ENCODE peak calls at places on chromosomes 5 and 9, in six cellular contexts. I is CD8-positive, alpha-beta T cell; U is Panc1; H is psoas muscle; W is heart left ventricle; F is tibial nerve. T is an unnamed sample. For H3K4me1, the result is how much of the 10 kb centered on the place peaks cover.

GRCh38 chr9:16321461-16322119 is 548.9 kb downstream of the BNC2 start:
- DNase-seq in I (no peak), U (no peak), H (no peak), W (peak), F (no peak), T (no peak)

GRCh38 chr9:84823426-84824271 is 154.1 kb downstream of the NTRK2 start:
- DNase-seq in I (no peak), U (no peak), H (no peak), W (no peak), F (peak), T (no peak)

GRCh38 chr5:126812199-126812570 is 35.2 kb downstream of the LMNB1 start:
- DNase-seq in I (no peak), U (no peak), H (no peak), W (no peak), F (no peak), T (no peak)

GRCh38 chr5:40356248-40356647 is 323.5 kb upstream of the PTGER4 start:
- DNase-seq in I (no peak), U (no peak), H (no peak), W (no peak), F (no peak), T (no peak)

GRCh38 chr9:93082841-93083411 is 13.1 kb upstream of the CARD19 start:
- DNase-seq in I (no peak), U (no peak), H (no peak), W (no peak), F (no peak), T (no peak)

GRCh38 chr5:76583163-76584047 is 39.8 kb downstream of the F2RL2 start:
- DNase-seq in I (no peak), U (no peak), H (no peak), W (no peak), F (no peak), T (no peak)

GRCh38 chr9:35801328-35802128 is 10.1 kb downstream of the NPR2 start:
- DNase-seq in I (no peak), U (no peak), H (no peak), W (no peak), F (no peak), T (no peak)

GRCh38 chr5:76084496-76085285 is 1.5 kb downstream of the SV2C start:
- DNase-seq in I (peak), U (no peak), H (no peak), W (no peak), F (no peak), T (no peak)

GRCh38 chr5:141439411-141440141 is 9.3 kb downstream of the PCDHGA12 start:
- DNase-seq in I (no peak), U (no peak), H (no peak), W (peak), F (no peak), T (no peak)

GRCh38 chr5:145941677-145942130 is 5.3 kb downstream of the SH3RF2 start:
- DNase-seq in I (no peak), U (no peak), H (no peak), W (no peak), F (no peak), T (no peak)

GRCh38 chr9:134455951-134456739 is 129.9 kb downstream of the RXRA start:
- DNase-seq in I (peak), U (no peak), H (peak), W (peak), F (peak), T (no peak)

GRCh38 chr9:117825609-117826347 is 121.6 kb downstream of the TLR4 start:
- DNase-seq in I (peak), U (no peak), H (no peak), W (no peak), F (no peak), T (no peak)

GRCh38 chr5:110031402-110032140 is 341.8 kb downstream of the MAN2A1 start:
- DNase-seq in I (peak), U (no peak), H (no peak), W (no peak), F (no peak), T (no peak)

GRCh38 chr9:14993891-14994554 is 83.8 kb upstream of the FREM1 start:
- DNase-seq in I (no peak), U (no peak), H (no peak), W (no peak), F (no peak), T (no peak)

GRCh38 chr5:100667021-100667671 is 132.0 kb downstream of the FAM174A start:
- DNase-seq in I (no peak), U (no peak), H (no peak), W (no peak), F (peak), T (no peak)

GRCh38 chr5:144335561-144335960 is 164.9 kb downstream of the KCTD16 start:
- DNase-seq in I (no peak), U (no peak), H (no peak), W (no peak), F (no peak), T (no peak)

GRCh38 chr9:27572566-27572917 is 739 bp downstream of the C9orf72 start:
- DNase-seq in I (peak), U (no peak), H (no peak), W (peak), F (peak), T (no peak)

GRCh38 chr9:127278372-127278771 is 13.8 kb downstream of the GARNL3 start:
- DNase-seq in I (no peak), U (no peak), H (no peak), W (no peak), F (no peak), T (no peak)

GRCh38 chr5:546376-546908 is 22.2 kb upstream of the SLC9A3 start:
- DNase-seq in I (no peak), U (no peak), H (peak), W (peak), F (no peak), T (no peak)

GRCh38 chr5:107806705-107807104 is 136.0 kb upstream of the EFNA5 start:
- DNase-seq in I (no peak), U (peak), H (no peak), W (no peak), F (no peak), T (no peak)

DNA sequence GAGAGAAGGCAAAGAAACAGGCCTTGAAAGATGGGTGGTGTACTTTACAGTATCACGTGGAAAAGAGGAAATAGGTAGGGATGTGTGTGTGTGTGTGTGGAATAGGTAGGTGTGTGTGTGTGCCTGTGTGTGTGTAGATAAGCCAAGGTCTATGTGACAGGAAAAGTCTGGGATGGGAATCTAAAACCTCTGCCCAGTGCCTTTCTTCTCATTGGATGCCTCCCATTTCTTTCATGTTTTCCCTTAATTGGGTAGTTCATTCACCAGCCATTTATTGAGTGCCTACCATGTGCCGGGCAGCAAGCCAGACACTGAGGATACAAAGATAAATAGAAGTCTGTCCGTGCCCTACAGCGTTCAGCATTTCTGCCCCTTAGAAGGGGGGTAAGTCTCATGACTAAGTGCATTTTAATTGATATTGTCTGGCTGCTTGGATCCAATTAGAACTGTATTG is 1.0 kb downstream of the URM1 start:
- DNase-seq in I (no peak), U (no peak), H (no peak), W (no peak), F (no peak), T (no peak)
- H3K27ac ChIP-seq in I (no peak), U (peak), H (peak), W (no peak), F (no peak), T (peak)

GRCh38 chr9:108040783-108041182 is 551.2 kb upstream of the KLF4 start:
- DNase-seq in I (no peak), U (no peak), H (no peak), W (no peak), F (no peak), T (peak)

GRCh38 chr9:108039012-108039411 is 549.4 kb upstream of the KLF4 start:
- DNase-seq in I (no peak), U (no peak), H (no peak), W (no peak), F (no peak), T (no peak)

GRCh38 chr9:108043585-108043984 is 554.0 kb upstream of the KLF4 start:
- DNase-seq in I (no peak), U (no peak), H (no peak), W (no peak), F (no peak), T (no peak)

GRCh38 chr9:108039491-108039890 is 549.9 kb upstream of the KLF4 start:
- DNase-seq in I (no peak), U (no peak), H (no peak), W (no peak), F (no peak), T (no peak)

GRCh38 chr9:108041551-108041950 is 552.0 kb upstream of the KLF4 start:
- DNase-seq in I (no peak), U (no peak), H (no peak), W (no peak), F (no peak), T (no peak)
- H3K4me1 ChIP-seq in I (under half), U (under half), H (under half), W (under half), F (under half), T (under half)

GRCh38 chr5:180352976-180353225 is 235 bp downstream of the GFPT2 start:
- DNase-seq in I (no peak), U (no peak), H (no peak), W (no peak), F (no peak), T (no peak)

GRCh38 chr5:180353963-180354574 is 933 bp upstream of the GFPT2 start:
- DNase-seq in I (no peak), U (no peak), H (no peak), W (no peak), F (no peak), T (no peak)

GRCh38 chr5:180350711-180351110 is 2.4 kb downstream of the GFPT2 start:
- DNase-seq in I (no peak), U (no peak), H (peak), W (no peak), F (no peak), T (no peak)

GRCh38 chr5:180353226-180353962 is at the start of gene GFPT2:
- DNase-seq in I (peak), U (no peak), H (peak), W (peak), F (peak), T (peak)

DNA sequence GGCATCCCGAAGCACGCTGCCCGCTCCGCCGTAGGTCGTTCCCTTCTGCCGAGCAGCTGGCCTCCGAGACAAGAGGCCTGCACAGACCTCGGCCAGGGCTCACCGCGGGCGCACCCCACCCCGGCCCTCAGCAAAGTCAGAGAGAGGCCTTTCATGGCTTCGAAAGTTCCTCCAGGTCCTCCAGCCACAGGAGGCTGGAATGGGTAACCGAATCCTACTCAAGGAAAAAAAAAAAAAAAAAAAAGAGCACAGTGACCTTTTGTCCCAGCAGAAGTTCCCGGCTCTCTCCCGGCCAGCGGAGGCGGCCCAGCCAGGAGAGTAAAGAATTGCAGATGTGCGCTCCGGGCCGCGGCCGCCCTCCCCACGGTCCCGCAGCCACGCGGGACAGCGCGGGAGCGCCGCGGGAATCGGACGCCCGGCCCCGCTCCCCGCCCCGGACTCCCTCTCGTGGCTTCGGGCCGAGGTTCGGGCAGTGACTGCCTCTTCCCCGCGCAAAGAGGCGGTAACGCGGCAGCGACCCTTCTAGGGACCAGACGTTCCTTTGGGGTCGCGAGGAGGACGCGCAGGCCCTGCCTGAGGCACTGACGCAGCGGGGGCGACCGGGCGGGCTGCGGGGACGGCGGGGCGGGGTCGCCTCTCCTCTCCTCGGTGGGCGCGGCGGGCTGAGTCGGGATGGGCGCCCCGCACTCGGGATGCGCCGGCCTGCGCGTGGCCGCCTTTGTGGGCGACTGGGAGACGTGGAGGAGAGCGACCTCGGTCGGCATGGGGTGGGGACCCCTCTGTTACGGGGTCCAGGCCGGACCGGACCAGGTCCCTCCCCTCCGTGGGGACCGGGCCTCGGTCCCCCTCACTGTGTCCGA is 790 bp downstream of the GFPT2 start:
- DNase-seq in I (no peak), U (no peak), H (peak), W (no peak), F (peak), T (peak)
- TF ChIP-seq CTCF in I (no peak), U (no peak), H (no peak), W (peak), F (no peak), T (no peak)

DNA sequence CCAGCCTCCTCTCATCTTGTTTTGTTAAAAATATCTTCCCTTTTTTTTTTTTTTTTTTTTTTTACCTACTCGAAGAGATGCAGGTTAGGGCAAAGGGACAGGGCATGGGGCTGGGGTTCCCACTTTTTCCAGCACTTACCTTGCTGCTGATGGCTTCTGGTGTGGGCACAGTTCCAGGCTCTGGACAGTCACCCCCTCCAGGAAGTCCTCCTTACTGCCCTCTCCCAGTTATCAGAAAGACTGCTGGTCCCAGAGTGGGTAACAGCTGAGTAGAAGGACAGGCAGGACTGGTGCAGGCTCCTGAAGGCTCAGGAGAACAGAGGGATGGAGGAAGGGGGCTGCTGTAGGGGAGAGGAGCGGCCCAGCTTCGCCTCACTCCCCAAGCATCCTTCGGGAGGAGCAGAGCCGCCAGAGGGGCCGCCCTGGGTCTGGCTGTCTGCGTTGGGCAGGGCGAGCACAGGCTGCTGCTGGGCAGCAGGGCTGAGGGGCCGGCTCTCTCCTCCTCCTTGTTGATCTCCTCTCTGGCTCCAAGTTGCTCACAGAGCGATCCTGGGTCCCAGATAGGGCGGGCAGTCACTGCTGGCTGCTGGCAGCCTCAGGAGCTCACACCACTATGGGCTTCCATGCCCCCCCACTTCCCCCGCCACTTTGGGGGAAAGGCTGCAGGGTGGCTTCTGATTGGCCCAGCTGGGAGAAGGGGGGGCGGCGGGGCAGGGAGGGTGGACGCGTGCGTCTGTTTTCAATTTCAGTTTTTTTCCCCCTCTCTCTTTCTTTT is at the start of gene PDGFRB:
- DNase-seq in I (peak), U (no peak), H (peak), W (peak), F (peak), T (no peak)
- H3K27ac ChIP-seq in I (no peak), U (no peak), H (peak), W (peak), F (peak), T (no peak)

GRCh38 chr5:17258429-17258828 is 41.0 kb downstream of the BASP1 start:
- DNase-seq in I (no peak), U (no peak), H (no peak), W (no peak), F (no peak), T (no peak)

GRCh38 chr5:17256839-17257238 is 39.4 kb downstream of the BASP1 start:
- DNase-seq in I (no peak), U (no peak), H (no peak), W (no peak), F (no peak), T (no peak)

GRCh38 chr5:17255471-17256016 is 38.1 kb downstream of the BASP1 start:
- DNase-seq in I (no peak), U (no peak), H (no peak), W (no peak), F (no peak), T (no peak)

GRCh38 chr5:17256171-17256570 is 38.7 kb downstream of the BASP1 start:
- DNase-seq in I (no peak), U (no peak), H (no peak), W (no peak), F (no peak), T (no peak)

GRCh38 chr5:17257705-17258273 is 40.4 kb downstream of the BASP1 start:
- DNase-seq in I (no peak), U (no peak), H (no peak), W (no peak), F (no peak), T (no peak)
- H3K4me1 ChIP-seq in I (under half), U (half or more), H (under half), W (under half), F (under half), T (half or more)

GRCh38 chr9:133347985-133348762 is at the start of the genes MED22 and RPL7A:
- DNase-seq in I (peak), U (peak), H (peak), W (peak), F (peak), T (peak)

GRCh38 chr9:133351908-133352634 is 4.1 kb downstream of the RPL7A start:
- DNase-seq in I (peak), U (no peak), H (no peak), W (peak), F (no peak), T (no peak)

GRCh38 chr9:133351526-133351907 is 3.5 kb downstream of the RPL7A start:
- DNase-seq in I (no peak), U (no peak), H (no peak), W (no peak), F (no peak), T (no peak)

GRCh38 chr9:133348763-133349573 is 950 bp downstream of the RPL7A start:
- DNase-seq in I (no peak), U (no peak), H (no peak), W (no peak), F (no peak), T (no peak)

GRCh38 chr9:133349965-133350624 is 2.1 kb downstream of the RPL7A start:
- DNase-seq in I (no peak), U (no peak), H (no peak), W (no peak), F (no peak), T (no peak)
- TF ChIP-seq CTCF in I (no peak), U (no peak), H (no peak), W (no peak), F (no peak), T (no peak)

GRCh38 chr5:149936700-149937091 is 7.9 kb downstream of the PDE6A start:
- DNase-seq in I (no peak), U (no peak), H (no peak), W (no peak), F (no peak), T (no peak)

GRCh38 chr5:149936044-149936699 is 8.4 kb downstream of the PDE6A start:
- DNase-seq in I (no peak), U (no peak), H (no peak), W (no peak), F (no peak), T (no peak)

GRCh38 chr5:149938791-149939358 is 5.7 kb downstream of the PDE6A start:
- DNase-seq in I (no peak), U (peak), H (no peak), W (no peak), F (no peak), T (peak)

GRCh38 chr5:149938272-149938671 is 6.3 kb downstream of the PDE6A start:
- DNase-seq in I (no peak), U (peak), H (peak), W (peak), F (no peak), T (peak)

DNA sequence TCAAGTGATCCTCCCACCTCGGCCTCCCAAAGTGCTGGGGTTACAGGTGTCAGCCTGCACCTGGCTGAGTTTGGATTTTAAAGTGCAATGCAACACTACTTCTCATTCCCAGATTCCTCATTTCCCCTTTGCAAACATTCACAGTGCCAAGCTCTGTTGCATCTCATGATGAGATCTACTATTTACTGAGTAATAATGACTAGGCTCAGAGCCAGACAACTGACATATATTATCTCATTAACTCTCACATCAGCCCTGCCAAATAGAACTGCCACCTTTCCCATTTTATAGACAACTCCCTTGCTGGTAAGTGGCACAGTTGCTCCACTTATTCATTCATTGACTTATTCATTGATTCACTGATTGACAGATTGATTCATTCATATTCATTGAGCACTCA is 7.0 kb downstream of the PDE6A start:
- DNase-seq in I (no peak), U (no peak), H (no peak), W (no peak), F (no peak), T (no peak)
- H3K27ac ChIP-seq in I (no peak), U (peak), H (no peak), W (no peak), F (no peak), T (peak)

DNA sequence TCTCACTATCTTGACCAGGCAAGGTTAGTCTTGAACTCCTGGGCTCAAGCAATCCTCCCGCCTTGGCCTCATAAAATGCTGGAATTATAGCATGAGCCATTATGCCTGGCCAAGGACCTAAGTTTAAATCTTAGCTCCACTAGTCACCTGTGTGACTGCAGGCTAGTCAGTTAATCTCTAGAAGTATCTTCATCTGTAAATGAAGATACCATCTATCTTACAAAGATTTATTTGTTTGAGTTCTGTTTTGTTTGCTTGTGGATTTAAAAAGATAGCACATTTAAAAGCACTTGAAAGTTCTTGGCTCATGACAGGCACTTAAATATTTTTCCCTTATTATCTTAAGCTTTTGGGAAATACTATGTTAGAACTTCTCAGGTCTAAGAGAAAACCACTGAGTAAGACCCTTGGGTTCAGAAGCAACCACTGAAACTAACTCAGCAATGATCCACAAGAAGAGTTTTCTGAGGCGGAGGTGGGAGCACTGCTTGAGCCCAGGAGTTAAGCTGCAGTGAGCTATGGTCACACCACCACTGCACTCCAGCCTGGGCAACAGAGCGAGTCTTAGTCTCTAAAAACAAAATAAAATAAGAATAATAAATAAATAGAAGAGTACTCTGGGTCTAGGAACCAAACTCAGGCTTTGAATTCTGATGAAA is 19.1 kb downstream of the TMEM245 start:
- DNase-seq in I (no peak), U (no peak), H (no peak), W (no peak), F (no peak), T (no peak)
- H3K4me1 ChIP-seq in I (half or more), U (under half), H (half or more), W (under half), F (under half), T (under half)

T was measured in RWPE2.